ENCODE peak calls at places on chromosome 5, in nine cellular contexts. O is PC-3, P is K562, S is A673, Y is HepG2, B is astrocyte, I is tibial artery, G is heart left ventricle, W is DND-41. H is an unnamed sample. For H3K4me1, the result is how much of the 10 kb centered on the place peaks cover.

GRCh38 chr5:1177826-1178528 is 23.4 kb upstream of the SLC6A19 start:
- DNase-seq in I (peak), S (no peak), P (no peak), W (no peak), O (no peak), G (no peak), B (no peak), Y (no peak), H (no peak)

GRCh38 chr5:33282157-33282556 is 158.6 kb upstream of the TARS1 start:
- DNase-seq in S (no peak), G (no peak), P (no peak), Y (no peak), I (no peak), W (no peak), O (no peak), B (no peak), H (no peak)

GRCh38 chr5:639253-639530 is 27.1 kb downstream of the CEP72 start:
- DNase-seq in G (no peak), W (no peak), B (no peak), S (no peak), O (no peak), I (no peak), P (no peak), Y (no peak), H (no peak)

GRCh38 chr5:136729901-136730355 is 364.6 kb upstream of the TRPC7 start:
- DNase-seq in P (no peak), G (no peak), Y (no peak), S (peak), B (peak), I (no peak), O (peak), W (no peak), H (no peak)

GRCh38 chr5:77986261-77986660 is 210.1 kb upstream of the TBCA start:
- DNase-seq in Y (peak), G (no peak), I (no peak), B (no peak), P (no peak), S (no peak), O (no peak), W (no peak), H (no peak)

GRCh38 chr5:8685704-8686103 is 816.8 kb downstream of the MTRR start:
- DNase-seq in P (no peak), Y (no peak), I (no peak), O (peak), S (no peak), G (no peak), B (no peak), W (peak), H (no peak)

GRCh38 chr5:1091632-1092031 is 20.2 kb downstream of the SLC12A7 start:
- DNase-seq in W (no peak), G (no peak), Y (no peak), I (no peak), B (no peak), O (no peak), P (no peak), S (no peak), H (no peak)

GRCh38 chr5:51556833-51557232 is 173.6 kb downstream of the ISL1 start:
- DNase-seq in W (no peak), B (no peak), O (no peak), S (no peak), P (no peak), Y (no peak), I (no peak), G (no peak), H (no peak)

GRCh38 chr5:147756566-147756965 is 26.0 kb downstream of the JAKMIP2 start:
- DNase-seq in W (no peak), I (no peak), P (no peak), B (no peak), Y (no peak), O (no peak), S (no peak), G (no peak), H (no peak)

GRCh38 chr5:61496406-61497307 is 164.6 kb downstream of the ZSWIM6 start:
- DNase-seq in P (no peak), G (no peak), B (peak), I (no peak), W (no peak), Y (no peak), S (peak), O (no peak), H (peak)

GRCh38 chr5:172319708-172320441 is 36.3 kb upstream of the UBTD2 start:
- DNase-seq in I (peak), P (no peak), S (no peak), B (no peak), W (no peak), O (no peak), Y (no peak), G (no peak), H (no peak)

GRCh38 chr5:39476466-39477215 is 51.9 kb upstream of the DAB2 start:
- DNase-seq in B (peak), P (no peak), I (no peak), G (no peak), O (peak), W (no peak), S (peak), Y (no peak), H (peak)

GRCh38 chr5:103340717-103341397 is 82.3 kb downstream of the MACIR start:
- DNase-seq in I (no peak), Y (no peak), P (no peak), O (peak), G (no peak), W (no peak), S (no peak), B (no peak), H (no peak)

GRCh38 chr5:102965653-102966052 is 154.3 kb downstream of the GIN1 start:
- DNase-seq in W (no peak), B (no peak), G (no peak), P (no peak), Y (no peak), O (no peak), I (no peak), S (no peak), H (no peak)

GRCh38 chr5:68285857-68286611 is 70.5 kb downstream of the PIK3R1 start:
- DNase-seq in I (no peak), S (peak), G (no peak), P (peak), W (no peak), B (peak), O (peak), Y (peak), H (peak)

GRCh38 chr5:157918811-157919742 is 60.1 kb upstream of the CLINT1 start:
- DNase-seq in I (no peak), S (peak), W (peak), P (no peak), Y (no peak), B (no peak), G (no peak), O (no peak), H (no peak)

GRCh38 chr5:177131711-177132503 is 1.7 kb upstream of the NSD1 start:
- DNase-seq in O (no peak), W (no peak), Y (no peak), S (no peak), I (no peak), B (no peak), P (no peak), G (peak), H (peak)

GRCh38 chr5:78677777-78678668 is 29.5 kb upstream of the LHFPL2 start:
- DNase-seq in Y (no peak), S (peak), O (peak), P (peak), I (peak), G (peak), B (peak), W (no peak), H (peak)

GRCh38 chr5:53478411-53479044 is 1.9 kb upstream of the FST start:
- DNase-seq in Y (peak), O (peak), S (peak), B (peak), W (no peak), I (no peak), P (peak), G (peak), H (peak)

GRCh38 chr5:149397530-149397929 is 18.4 kb upstream of the IL17B start:
- DNase-seq in S (peak), G (no peak), B (peak), Y (no peak), I (no peak), P (no peak), W (no peak), O (no peak), H (no peak)

GRCh38 chr5:146447734-146448380 is 724 bp downstream of the TCERG1 start:
- DNase-seq in O (peak), I (no peak), P (no peak), B (peak), G (no peak), Y (peak), S (peak), W (peak), H (no peak)

GRCh38 chr5:150161242-150162141 is 5.1 kb upstream of the CDX1 start:
- DNase-seq in O (peak), B (no peak), Y (peak), S (peak), I (peak), P (peak), W (peak), G (peak), H (peak)

GRCh38 chr5:61311836-61312808 is 19.9 kb upstream of the ZSWIM6 start:
- DNase-seq in B (peak), W (no peak), G (no peak), O (peak), S (no peak), I (no peak), Y (no peak), P (no peak), H (no peak)

GRCh38 chr5:160312139-160312959 is at the start of gene CCNJL:
- DNase-seq in B (peak), G (peak), I (no peak), W (peak), P (peak), O (peak), Y (peak), S (peak), H (peak)

GRCh38 chr5:103541567-103541966 is 21.0 kb downstream of the NUDT12 start:
- DNase-seq in I (no peak), W (no peak), P (no peak), O (no peak), B (no peak), Y (no peak), G (no peak), S (no peak), H (no peak)

GRCh38 chr5:14475013-14475412 is 106.6 kb upstream of the OTULINL start:
- DNase-seq in P (no peak), G (no peak), O (peak), B (no peak), W (no peak), I (no peak), Y (no peak), S (no peak), H (no peak)

GRCh38 chr5:50958852-50959457 is 292.5 kb downstream of the PARP8 start:
- DNase-seq in S (peak), W (peak), G (no peak), Y (peak), P (peak), B (peak), I (no peak), O (peak), H (peak)

GRCh38 chr5:169637856-169638190 is 748 bp downstream of the DOCK2 start:
- DNase-seq in P (no peak), I (no peak), B (no peak), W (peak), S (no peak), Y (no peak), G (no peak), O (no peak), H (no peak)

GRCh38 chr5:50535393-50535792 is 94.3 kb upstream of the EMB start:
- DNase-seq in G (no peak), S (no peak), P (no peak), O (no peak), I (no peak), B (no peak), Y (no peak), W (no peak), H (no peak)

GRCh38 chr5:72195581-72195980 is 88.3 kb downstream of the MAP1B start:
- DNase-seq in P (no peak), S (no peak), W (no peak), O (no peak), Y (no peak), I (no peak), B (no peak), G (no peak), H (no peak)

GRCh38 chr5:53568868-53569267 is 8.4 kb downstream of the NDUFS4 start:
- DNase-seq in S (peak), B (no peak), I (no peak), G (no peak), O (no peak), P (no peak), Y (no peak), W (no peak), H (no peak)

GRCh38 chr5:12292610-12293204 is 388.5 kb upstream of the CTNND2 start:
- DNase-seq in Y (no peak), B (peak), P (peak), I (no peak), O (peak), G (no peak), S (no peak), W (no peak), H (peak)

GRCh38 chr5:173853370-173854131 is 34.6 kb upstream of the CPEB4 start:
- DNase-seq in I (no peak), G (no peak), P (peak), W (no peak), S (no peak), O (no peak), Y (no peak), B (no peak), H (peak)

GRCh38 chr5:123344819-123345426 is 78.3 kb downstream of the CEP120 start:
- DNase-seq in I (peak), G (no peak), S (peak), P (no peak), Y (peak), B (peak), O (peak), W (no peak), H (peak)

GRCh38 chr5:53480474-53481353 is at the start of gene FST:
- DNase-seq in B (peak), O (no peak), Y (no peak), I (peak), W (no peak), S (no peak), P (peak), G (peak), H (peak)

GRCh38 chr5:82821978-82822927 is 254.9 kb downstream of the TMEM167A start:
- DNase-seq in S (no peak), Y (no peak), W (no peak), B (peak), P (no peak), I (no peak), G (no peak), O (peak), H (peak)

GRCh38 chr5:172800088-172800551 is 29.1 kb upstream of the DUSP1 start:
- DNase-seq in G (peak), O (peak), I (peak), S (no peak), P (no peak), W (no peak), Y (no peak), B (peak), H (no peak)

GRCh38 chr5:149320791-149321330 is 24.4 kb upstream of the GRPEL2 start:
- DNase-seq in O (peak), W (no peak), I (peak), G (peak), P (peak), S (peak), B (peak), Y (peak), H (peak)

GRCh38 chr5:170623576-170624181 is 119.9 kb downstream of the KCNIP1 start:
- DNase-seq in G (peak), Y (peak), I (no peak), O (peak), W (peak), B (no peak), P (peak), S (peak), H (peak)

GRCh38 chr5:68353624-68354023 is 138.1 kb downstream of the PIK3R1 start:
- DNase-seq in O (no peak), S (peak), B (peak), P (no peak), Y (no peak), G (no peak), I (no peak), W (no peak), H (peak)

GRCh38 chr5:88957000-88957399 is 74.0 kb upstream of the MEF2C start:
- DNase-seq in P (no peak), G (no peak), I (no peak), Y (no peak), O (no peak), W (no peak), B (no peak), S (no peak), H (no peak)

GRCh38 chr5:88954511-88954910 is 71.5 kb upstream of the MEF2C start:
- DNase-seq in S (no peak), W (no peak), B (peak), Y (no peak), O (no peak), I (no peak), G (no peak), P (no peak), H (no peak)

GRCh38 chr5:88952996-88953643 is 70.1 kb upstream of the MEF2C start:
- DNase-seq in P (no peak), G (no peak), I (no peak), O (no peak), Y (no peak), S (no peak), W (no peak), B (no peak), H (no peak)

GRCh38 chr5:88956416-88956815 is 73.4 kb upstream of the MEF2C start:
- DNase-seq in W (no peak), Y (no peak), S (no peak), I (no peak), B (peak), O (peak), P (no peak), G (no peak), H (no peak)

GRCh38 chr5:88955403-88955802 is 72.4 kb upstream of the MEF2C start:
- DNase-seq in W (no peak), I (no peak), Y (no peak), P (no peak), B (no peak), G (no peak), S (no peak), O (no peak), H (peak)
- H3K4me3 ChIP-seq in W (no peak), I (no peak), Y (no peak), P (no peak), B (no peak), G (no peak), S (no peak), O (no peak), H (no peak)

DNA sequence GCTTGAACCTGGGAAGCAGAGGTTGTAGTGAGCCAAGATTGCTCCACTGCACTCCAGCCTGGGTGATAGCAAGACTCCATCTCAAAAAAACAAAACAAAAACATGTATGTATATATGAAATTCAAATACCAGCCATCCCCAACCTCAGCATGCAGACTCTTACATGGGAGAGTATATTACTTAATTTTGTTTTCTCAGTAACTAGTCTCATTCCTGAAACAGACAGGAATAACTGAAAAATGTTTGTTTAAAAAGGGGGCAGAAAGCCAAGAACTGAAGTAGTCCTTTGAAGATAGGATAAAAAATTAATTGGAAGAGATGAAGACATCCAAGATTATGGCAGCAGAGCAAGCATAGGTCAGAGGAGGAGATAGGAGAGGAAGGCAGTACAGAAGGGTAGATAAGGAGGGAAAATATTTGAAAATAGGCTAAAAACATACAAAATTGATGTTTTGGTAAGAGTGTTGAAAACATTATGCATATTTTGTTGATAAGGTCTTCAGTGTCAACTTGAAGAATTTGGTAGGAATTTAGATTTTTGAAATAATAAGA is 309.9 kb downstream of the MAT2B start:
- DNase-seq in I (no peak), Y (no peak), O (no peak), P (no peak), W (no peak), G (no peak), B (peak), S (no peak), H (peak)
- H3K4me1 ChIP-seq in I (under half), Y (under half), O (under half), P (under half), W (under half), G (under half), B (under half), S (under half), H (under half)

GRCh38 chr5:95647886-95648860 is 1.6 kb downstream of the RFESD start:
- DNase-seq in P (no peak), W (no peak), G (no peak), I (no peak), Y (no peak), B (peak), O (no peak), S (no peak), H (peak)
- H3K4me3 ChIP-seq in P (peak), W (no peak), G (no peak), I (no peak), Y (no peak), B (no peak), O (peak), S (no peak), H (no peak)

GRCh38 chr5:131366428-131366827 is 102.6 kb downstream of the CDC42SE2 start:
- DNase-seq in S (no peak), Y (no peak), O (no peak), G (no peak), B (no peak), P (no peak), W (no peak), I (no peak), H (no peak)
- H3K4me1 ChIP-seq in S (under half), Y (under half), O (under half), G (under half), B (under half), P (under half), W (under half), I (under half), H (under half)

GRCh38 chr5:151214614-151215545 is 9.0 kb downstream of the CCDC69 start:
- DNase-seq in W (peak), G (no peak), O (no peak), I (no peak), P (no peak), S (no peak), Y (peak), B (no peak), H (peak)

GRCh38 chr5:151216781-151217180 is 7.1 kb downstream of the CCDC69 start:
- DNase-seq in Y (no peak), W (no peak), S (no peak), G (no peak), O (no peak), P (no peak), B (no peak), I (no peak), H (no peak)

GRCh38 chr5:151213803-151214613 is 9.9 kb downstream of the CCDC69 start:
- DNase-seq in W (peak), O (no peak), G (peak), I (peak), Y (peak), P (peak), B (no peak), S (peak), H (peak)

GRCh38 chr5:151218177-151218576 is 5.7 kb downstream of the CCDC69 start:
- DNase-seq in O (no peak), I (no peak), S (no peak), Y (no peak), P (no peak), W (no peak), G (no peak), B (no peak), H (no peak)

GRCh38 chr5:151215546-151215880 is 8.4 kb downstream of the CCDC69 start:
- DNase-seq in B (no peak), Y (no peak), W (peak), S (no peak), I (no peak), O (no peak), G (no peak), P (no peak), H (no peak)
- H3K4me3 ChIP-seq in B (no peak), Y (no peak), W (peak), S (no peak), I (no peak), O (no peak), G (no peak), P (no peak), H (no peak)

GRCh38 chr5:42252306-42252705 is 170.9 kb upstream of the GHR start:
- DNase-seq in G (no peak), B (no peak), S (no peak), W (no peak), I (no peak), O (no peak), Y (no peak), P (no peak), H (no peak)
- H3K4me1 ChIP-seq in G (under half), B (under half), S (under half), W (under half), I (under half), O (under half), Y (under half), P (under half), H (under half)

GRCh38 chr5:134119720-134120119 is 5.2 kb downstream of the TCF7 start:
- DNase-seq in P (no peak), W (no peak), S (no peak), G (no peak), I (no peak), B (no peak), O (no peak), Y (no peak), H (no peak)
- H3K4me3 ChIP-seq in P (no peak), W (no peak), S (no peak), G (no peak), I (no peak), B (no peak), O (no peak), Y (no peak), H (no peak)

GRCh38 chr5:132447196-132447595 is 43.4 kb downstream of the IRF1 start:
- DNase-seq in B (no peak), I (no peak), P (no peak), W (no peak), Y (no peak), S (no peak), O (no peak), G (no peak), H (no peak)
- H3K4me1 ChIP-seq in B (under half), I (under half), P (under half), W (half or more), Y (under half), S (under half), O (under half), G (half or more), H (under half)

GRCh38 chr5:135033866-135034185 is 202 bp downstream of the PITX1 start:
- DNase-seq in Y (no peak), W (no peak), B (no peak), G (no peak), I (no peak), S (peak), P (no peak), O (no peak), H (no peak)

GRCh38 chr5:135031146-135031812 is 2.7 kb downstream of the PITX1 start:
- DNase-seq in B (no peak), O (no peak), G (no peak), I (no peak), W (no peak), S (no peak), Y (no peak), P (no peak), H (no peak)

GRCh38 chr5:135031813-135032612 is 2.0 kb downstream of the PITX1 start:
- DNase-seq in I (no peak), G (no peak), P (no peak), S (no peak), Y (peak), B (no peak), W (no peak), O (peak), H (no peak)

GRCh38 chr5:135033026-135033861 is 784 bp downstream of the PITX1 start:
- DNase-seq in S (peak), P (peak), O (peak), G (no peak), Y (peak), B (no peak), I (no peak), W (peak), H (peak)

GRCh38 chr5:135032613-135033025 is 1.4 kb downstream of the PITX1 start:
- DNase-seq in O (no peak), Y (no peak), G (no peak), W (no peak), S (no peak), B (no peak), I (no peak), P (no peak), H (no peak)
- H3K4me3 ChIP-seq in O (peak), Y (peak), G (peak), W (peak), S (peak), B (no peak), I (peak), P (peak), H (no peak)

H was measured in cardiac muscle cell.